ENCODE peak calls at places on chromosomes 16 and 17, in five cellular contexts. C is neural progenitor cell, T is IMR-90, S is colonic mucosa, B is H9. K is an unnamed sample.

GRCh38 chr16:21663889-21664647 is at the start of gene OTOA:
- DNase-seq in C (peak; percentile 46), T (no peak), S (no peak), B (peak; percentile 69), K (no peak)

GRCh38 chr17:34384822-34385605 is 22.0 kb upstream of the CCL1 start:
- DNase-seq in C (no peak), T (no peak), S (no peak), B (peak; percentile 10), K (no peak)

GRCh38 chr17:33292184-33292980 is 713 bp downstream of the ASIC2 start:
- DNase-seq in C (peak; percentile 79), T (peak; percentile 20), S (peak; percentile 62), B (peak; percentile 77), K (no peak)

GRCh38 chr17:488993-489757 is 136.6 kb upstream of the RPH3AL start:
- DNase-seq in C (peak; percentile 37), T (peak; percentile 20), S (no peak), B (peak; percentile 68), K (no peak)

GRCh38 chr17:83195330-83196087 is 116.1 kb downstream of the METRNL start:
- DNase-seq in C (no peak), T (no peak), S (no peak), B (no peak), K (peak; percentile 70)

GRCh38 chr17:42179911-42180410 is 981 bp downstream of the KCNH4 start:
- DNase-seq in C (peak; percentile 90), T (peak; percentile 30), S (peak; percentile 60), B (peak; percentile 88), K (peak; percentile 69)

GRCh38 chr17:55487727-55488436 is 23.4 kb downstream of the SMIM36 start:
- DNase-seq in C (no peak), T (no peak), S (no peak), B (no peak), K (no peak)

GRCh38 chr17:42329025-42329976 is 41.0 kb downstream of the STAT5A start:
- DNase-seq in C (peak; percentile 90), T (peak; percentile 83), S (peak; percentile 55), B (peak; percentile 95), K (peak; percentile 73)

GRCh38 chr17:40348562-40349476 is 15.7 kb downstream of the GJD3 start:
- DNase-seq in C (no peak), T (no peak), S (peak; percentile 40), B (no peak), K (no peak)

GRCh38 chr16:79632289-79632688 is 31.8 kb upstream of the MAF start:
- DNase-seq in C (no peak), T (no peak), S (no peak), B (no peak), K (no peak)

GRCh38 chr17:33284022-33284421 is 9.1 kb downstream of the ASIC2 start:
- DNase-seq in C (no peak), T (peak; percentile 87), S (peak; percentile 62), B (no peak), K (peak; percentile 18)

GRCh38 chr16:85894266-85894665 is 4.7 kb upstream of the IRF8 start:
- DNase-seq in C (no peak), T (no peak), S (peak; percentile 65), B (peak; percentile 71), K (no peak)

GRCh38 chr17:20774472-20775135 is 195.1 kb downstream of the CDRT15L2 start:
- DNase-seq in C (no peak), T (no peak), S (no peak), B (no peak), K (peak; percentile 12)

GRCh38 chr17:57008958-57009357 is 31.0 kb downstream of the SCPEP1 start:
- DNase-seq in C (no peak), T (no peak), S (no peak), B (no peak), K (no peak)

GRCh38 chr16:81843243-81843582 is 64.1 kb downstream of the PLCG2 start:
- DNase-seq in C (no peak), T (no peak), S (no peak), B (no peak), K (peak; percentile 43)

GRCh38 chr17:63826468-63827001 is 696 bp upstream of the PSMC5 start:
- DNase-seq in C (peak; percentile 49), T (peak; percentile 41), S (no peak), B (no peak), K (peak; percentile 40)

GRCh38 chr17:9350083-9350482 is 225.5 kb downstream of the STX8 start:
- DNase-seq in C (no peak), T (peak; percentile 98), S (no peak), B (no peak), K (peak; percentile 78)

GRCh38 chr17:8821446-8822105 is 22.4 kb upstream of the MFSD6L start:
- DNase-seq in C (no peak), T (no peak), S (no peak), B (no peak), K (no peak)

GRCh38 chr17:45248132-45248936 is 13.6 kb downstream of the SPATA32 start:
- DNase-seq in C (peak; percentile 81), T (no peak), S (peak; percentile 75), B (peak; percentile 91), K (no peak)

GRCh38 chr17:17391575-17392370 is 85.0 kb upstream of the MED9 start:
- DNase-seq in C (no peak), T (no peak), S (no peak), B (no peak), K (no peak)

GRCh38 chr16:75383141-75383540 is 50.2 kb downstream of the CFDP1 start:
- DNase-seq in C (no peak), T (no peak), S (no peak), B (no peak), K (no peak)

GRCh38 chr17:75753514-75754377 is 11.2 kb downstream of the GALK1 start:
- DNase-seq in C (peak; percentile 89), T (peak; percentile 56), S (peak; percentile 48), B (peak; percentile 92), K (peak; percentile 87)
- H3K9ac ChIP-seq in C (no peak overlapping the region), T (peak overlapping the region; percentile 74), S (peak overlapping the region; percentile 53), B (no peak overlapping the region), K (peak overlapping the region; percentile 67)

GRCh38 chr16:15519767-15520166 is 85.4 kb downstream of the BMERB1 start:
- DNase-seq in C (no peak), T (no peak), S (no peak), B (no peak), K (no peak)

GRCh38 chr16:15523939-15524338 is 89.6 kb downstream of the BMERB1 start:
- DNase-seq in C (no peak), T (peak; percentile 22), S (no peak), B (no peak), K (no peak)

GRCh38 chr16:15521758-15522509 is 87.5 kb downstream of the BMERB1 start:
- DNase-seq in C (no peak), T (no peak), S (no peak), B (no peak), K (no peak)

GRCh38 chr16:15523092-15523541 is 88.7 kb downstream of the BMERB1 start:
- DNase-seq in C (peak; percentile 25), T (no peak), S (peak; percentile 59), B (no peak), K (no peak)

DNA sequence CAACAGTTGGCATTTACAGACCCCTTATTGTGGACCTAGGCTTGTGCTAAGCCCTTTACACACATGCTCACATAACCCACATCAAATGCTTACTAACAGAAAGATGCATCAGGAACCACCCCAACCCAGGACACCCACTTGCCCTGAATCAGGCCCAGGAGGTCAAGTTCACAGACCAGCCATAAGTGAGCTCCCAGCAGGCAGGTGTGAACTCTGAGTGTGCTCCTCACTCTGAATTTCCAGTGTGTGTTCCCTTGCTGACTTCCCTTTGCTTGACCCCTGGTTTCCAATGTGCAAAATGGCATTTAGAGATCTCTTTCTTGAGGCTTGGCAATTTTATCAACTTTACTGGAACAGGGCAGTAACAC is 87.0 kb downstream of the BMERB1 start:
- DNase-seq in C (no peak), T (no peak), S (no peak), B (no peak), K (no peak)
- H3K9ac ChIP-seq in C (no peak overlapping the region), T (no peak overlapping the region), S (no peak overlapping the region), B (no peak overlapping the region), K (no peak overlapping the region)

DNA sequence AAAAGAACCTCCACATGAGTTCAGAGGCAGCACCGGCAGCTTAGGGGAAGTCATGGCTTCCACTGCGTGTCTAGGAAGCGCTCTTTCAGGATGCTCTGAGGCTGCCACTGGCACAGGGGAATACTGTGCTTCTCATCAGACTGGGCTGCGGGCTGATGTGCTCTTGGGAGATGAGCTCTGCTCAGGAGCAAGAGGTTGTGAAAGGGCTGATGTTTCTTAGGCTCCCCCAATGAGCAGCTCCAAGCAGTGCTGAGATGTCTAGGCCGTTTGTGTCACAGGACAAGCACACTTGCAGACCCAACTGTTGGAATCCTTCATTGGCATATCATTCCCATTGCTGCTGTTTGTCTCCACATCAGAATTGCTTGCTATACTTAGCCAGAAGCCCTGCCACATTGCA is 3.6 kb downstream of the SP2 start:
- DNase-seq in C (no peak), T (no peak), S (no peak), B (no peak), K (no peak)
- H3K9ac ChIP-seq in C (no peak overlapping the region), T (no peak overlapping the region), S (no peak overlapping the region), B (no peak overlapping the region), K (no peak overlapping the region)

GRCh38 chr17:78341559-78342437 is 18.1 kb downstream of the SOCS3 start:
- DNase-seq in C (peak; percentile 90), T (peak; percentile 74), S (peak; percentile 79), B (peak; percentile 72), K (peak; percentile 93)

GRCh38 chr17:78338860-78339259 is 21.0 kb downstream of the SOCS3 start:
- DNase-seq in C (no peak), T (no peak), S (peak; percentile 76), B (no peak), K (no peak)

GRCh38 chr17:78340183-78340955 is 19.5 kb downstream of the SOCS3 start:
- DNase-seq in C (no peak), T (no peak), S (peak; percentile 21), B (no peak), K (no peak)

GRCh38 chr17:78335176-78335575 is 24.7 kb downstream of the SOCS3 start:
- DNase-seq in C (no peak), T (no peak), S (no peak), B (no peak), K (no peak)

DNA sequence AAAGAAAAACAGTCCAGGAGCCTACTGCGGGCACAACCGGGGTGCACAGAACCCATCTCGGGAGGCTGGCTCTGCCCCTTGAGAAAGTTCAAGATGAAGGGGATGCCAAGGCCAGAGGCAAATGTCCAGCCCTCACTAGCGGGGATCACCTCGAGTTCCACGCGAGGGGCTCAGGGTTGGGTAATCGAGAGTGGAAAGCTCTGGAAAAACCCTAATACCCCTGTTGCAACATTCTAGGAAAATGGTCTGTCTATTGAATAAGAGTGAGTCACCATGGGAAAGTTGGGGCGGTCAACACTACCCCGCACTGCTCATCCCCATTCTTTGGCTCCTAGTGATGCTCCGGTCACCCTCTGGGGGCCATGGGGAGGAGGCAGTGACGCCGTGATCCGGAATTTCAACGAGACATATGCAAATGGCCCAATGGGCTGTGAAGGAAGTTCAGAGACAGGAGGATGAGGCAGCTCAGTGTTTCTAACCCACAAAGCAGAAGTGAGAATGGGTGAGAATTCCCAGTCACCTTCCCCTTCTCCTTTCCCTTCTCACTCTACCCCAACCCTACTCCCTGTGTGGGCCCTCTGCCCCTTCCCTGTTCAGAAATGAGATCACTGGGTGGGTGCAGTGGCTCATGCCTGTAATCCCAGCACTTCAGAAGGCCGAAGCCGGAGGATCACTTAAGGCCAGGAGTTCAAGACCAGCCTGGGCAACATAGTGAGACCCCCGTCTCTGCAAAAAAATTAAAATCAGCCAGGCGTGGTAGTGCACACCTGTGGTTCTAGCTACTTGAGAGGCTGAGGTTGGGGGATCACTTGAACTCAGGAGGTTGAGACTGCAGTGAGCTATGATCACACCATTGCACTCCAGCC is 22.4 kb downstream of the SOCS3 start:
- DNase-seq in C (no peak), T (peak; percentile 93), S (peak; percentile 23), B (peak; percentile 36), K (no peak)
- H3K9ac ChIP-seq in C (no peak overlapping the region), T (no peak overlapping the region), S (no peak overlapping the region), B (no peak overlapping the region), K (peak overlapping the region; percentile 65)

K was measured in adipocyte.